ENCODE peak calls at places on chromosome 9, in six cellular contexts. H is GM23338; M is neuronal stem cell; P is upper lobe of right lung; Y is CD4-positive, alpha-beta T cell; Z is Peyer's patch. T is an unnamed sample.
A peak's percentile ranks its signal among the peaks of the same experiment; 100 is the strongest.

GRCh38 chr9:93682155-93682968 is 106.0 kb downstream of the PHF2 start:
- DNase-seq in Y (peak; percentile 42), P (peak; percentile 79), Z (peak; percentile 80), H (peak; percentile 92), M (peak; percentile 58), T (peak; percentile 58)

GRCh38 chr9:72985746-72986145 is 32.9 kb upstream of the ALDH1A1 start:
- DNase-seq in Z (no peak), Y (no peak), P (no peak), H (no peak), M (no peak), T (no peak)

GRCh38 chr9:96567203-96567700 is 52.4 kb downstream of the CDC14B start:
- DNase-seq in Z (no peak), M (no peak), Y (no peak), P (no peak), H (no peak), T (no peak)

GRCh38 chr9:131997779-131998178 is 81.9 kb downstream of the MED27 start:
- DNase-seq in M (no peak), P (no peak), Y (no peak), H (no peak), Z (no peak), T (no peak)

GRCh38 chr9:71743217-71743705 is 25.1 kb downstream of the CEMIP2 start:
- DNase-seq in Y (no peak), M (no peak), H (no peak), Z (no peak), P (no peak), T (peak; percentile 43)

GRCh38 chr9:121082075-121082474 is 7.3 kb downstream of the CNTRL start:
- DNase-seq in P (no peak), H (no peak), M (no peak), Z (no peak), Y (no peak), T (no peak)

GRCh38 chr9:110752766-110753165 is 84.2 kb downstream of the MUSK start:
- DNase-seq in M (no peak), Z (no peak), Y (no peak), H (no peak), P (no peak), T (peak; percentile 65)

GRCh38 chr9:117464941-117465616 is 50.2 kb upstream of the ASTN2 start:
- DNase-seq in H (no peak), Y (no peak), M (no peak), Z (no peak), P (no peak), T (no peak)

GRCh38 chr9:124735121-124735520 is 36.0 kb downstream of the NR6A1 start:
- DNase-seq in H (peak; percentile 47), Z (no peak), P (no peak), M (no peak), Y (no peak), T (peak; percentile 77)

GRCh38 chr9:40926404-40927259 is 201.8 kb downstream of the FOXD4L6 start:
- DNase-seq in P (no peak), H (no peak), Y (no peak), M (no peak), Z (no peak), T (no peak)

GRCh38 chr9:20396509-20396908 is 225.8 kb downstream of the MLLT3 start:
- DNase-seq in M (no peak), H (no peak), P (no peak), Y (no peak), Z (no peak), T (no peak)

GRCh38 chr9:16266648-16267276 is 603.7 kb downstream of the BNC2 start:
- DNase-seq in Z (no peak), Y (no peak), P (no peak), M (no peak), H (peak; percentile 76), T (no peak)

GRCh38 chr9:16268037-16269010 is 602.1 kb downstream of the BNC2 start:
- DNase-seq in Z (no peak), Y (no peak), H (no peak), P (no peak), M (no peak), T (no peak)

GRCh38 chr9:7536310-7536939 is 263.2 kb downstream of the DMAC1 start:
- DNase-seq in M (peak; percentile 41), H (peak; percentile 87), P (no peak), Y (no peak), Z (peak; percentile 60), T (no peak)

GRCh38 chr9:83197611-83198010 is 134.7 kb upstream of the RASEF start:
- DNase-seq in Z (no peak), Y (no peak), P (no peak), H (no peak), M (no peak), T (no peak)

GRCh38 chr9:4984571-4985375 is at the start of gene JAK2:
- DNase-seq in P (peak; percentile 96), H (peak; percentile 90), Z (peak; percentile 95), Y (peak; percentile 64), M (peak; percentile 81), T (peak; percentile 90)

GRCh38 chr9:79012561-79012960 is 559.2 kb upstream of the TLE4 start:
- DNase-seq in M (no peak), Y (no peak), H (peak; percentile 14), P (no peak), Z (no peak), T (no peak)

GRCh38 chr9:117703538-117703937 is 665 bp upstream of the TLR4 start:
- DNase-seq in H (no peak), M (no peak), Z (no peak), P (no peak), Y (no peak), T (peak; percentile 74)

GRCh38 chr9:25377039-25377438 is 301.2 kb downstream of the TUSC1 start:
- DNase-seq in P (no peak), Z (no peak), M (no peak), H (no peak), Y (no peak), T (no peak)

GRCh38 chr9:127561491-127562270 is 50.4 kb upstream of the STXBP1 start:
- DNase-seq in P (peak; percentile 93), M (no peak), Z (peak; percentile 80), H (peak; percentile 41), Y (no peak), T (peak; percentile 99)

DNA sequence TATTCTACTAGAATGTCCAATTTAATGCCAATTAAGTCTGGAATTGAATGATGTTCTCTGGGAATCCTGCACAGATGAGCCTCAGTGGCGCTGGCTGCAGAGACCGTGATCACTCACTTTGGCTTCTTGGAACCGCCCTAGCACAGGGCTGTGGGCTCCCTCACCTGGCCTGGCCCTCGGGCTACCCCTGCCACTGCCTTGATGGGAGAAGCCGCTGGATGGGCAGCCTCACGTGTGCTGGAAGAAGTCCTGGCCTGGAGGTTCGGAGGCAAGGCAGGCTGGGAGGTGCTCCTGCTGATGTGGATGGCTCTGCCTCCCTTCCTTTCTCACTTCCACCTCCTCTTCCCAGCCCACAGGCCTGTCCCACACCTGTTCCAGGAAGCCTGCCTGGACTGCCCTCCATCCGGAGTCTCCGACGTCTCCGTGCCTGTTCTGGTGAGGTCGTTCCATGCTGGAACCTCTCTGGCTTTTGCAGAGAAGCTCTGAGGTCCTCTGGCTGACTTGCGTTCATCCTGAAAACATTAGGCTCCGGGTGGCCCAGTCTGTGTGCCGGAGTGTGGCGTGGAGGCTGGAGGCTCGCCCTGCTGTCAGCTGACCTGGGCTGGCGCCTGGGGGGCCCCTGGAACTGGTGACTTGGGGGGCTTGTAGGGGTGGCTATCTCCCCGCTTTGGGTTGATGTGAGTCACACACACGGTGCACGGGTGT is 147.2 kb downstream of the RXRA start:
- DNase-seq in P (no peak), Y (no peak), H (no peak), Z (no peak), M (no peak), T (no peak)
- H3K27ac ChIP-seq in P (no peak overlapping the region), Y (no peak overlapping the region), H (no peak overlapping the region), Z (peak overlapping the region; percentile 2), M (no peak overlapping the region), T (no peak overlapping the region)

DNA sequence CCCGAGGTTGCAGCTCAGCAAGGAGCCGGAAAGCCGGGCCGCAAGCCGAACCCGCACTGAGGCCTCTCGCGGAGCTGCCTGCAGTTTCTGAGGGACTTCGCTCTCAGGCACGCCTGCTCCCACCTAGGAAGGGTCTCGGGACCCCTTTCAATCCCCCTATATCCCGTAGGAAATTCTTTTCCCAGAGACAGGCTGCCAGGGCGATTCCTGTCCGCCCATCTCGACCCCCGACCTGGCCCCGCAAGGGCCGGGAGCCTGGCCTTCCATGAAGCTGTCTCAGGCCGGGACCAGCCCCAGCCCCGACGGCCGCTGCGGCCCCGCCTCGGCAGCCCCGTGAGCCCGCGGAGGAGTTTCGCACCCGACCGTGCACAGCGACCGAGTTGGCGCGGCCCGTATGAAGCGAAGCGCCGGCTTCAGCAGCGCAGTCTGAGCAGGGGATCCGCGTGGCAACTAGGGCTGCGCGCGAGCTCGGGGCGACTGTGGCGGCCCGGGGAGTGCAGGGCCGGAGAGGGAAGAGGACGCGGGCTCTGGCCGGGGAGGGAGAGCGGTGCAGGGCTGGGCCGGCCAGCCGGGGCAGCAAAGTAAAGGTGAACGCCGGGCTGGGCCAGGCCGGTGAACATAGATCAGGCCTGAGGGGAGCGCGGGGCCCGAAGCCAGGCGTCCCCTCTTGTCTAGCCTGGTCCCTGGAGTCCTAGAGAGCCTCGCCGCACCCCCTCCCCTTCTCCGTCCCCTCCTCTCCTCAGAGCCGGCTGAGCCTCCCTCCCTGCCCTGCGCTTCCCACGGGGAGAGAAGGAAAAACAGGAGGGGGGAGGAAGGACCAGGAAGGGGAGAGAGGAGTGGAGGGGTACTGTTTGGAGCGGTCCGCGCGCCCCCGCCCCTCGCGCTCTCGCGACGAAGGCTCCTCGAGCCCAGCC is 879 bp upstream of the PRDM12 start:
- DNase-seq in Y (no peak), H (peak; percentile 83), Z (no peak), P (no peak), M (no peak), T (no peak)
- H3K27me3 ChIP-seq in Y (peaks cover 88% of the 10 kb centered on the region), H (peaks cover 100% of the 10 kb centered on the region), Z (peaks cover 88% of the 10 kb centered on the region), P (peaks cover 100% of the 10 kb centered on the region), M (peaks cover 76% of the 10 kb centered on the region), T (peaks cover 91% of the 10 kb centered on the region)

DNA sequence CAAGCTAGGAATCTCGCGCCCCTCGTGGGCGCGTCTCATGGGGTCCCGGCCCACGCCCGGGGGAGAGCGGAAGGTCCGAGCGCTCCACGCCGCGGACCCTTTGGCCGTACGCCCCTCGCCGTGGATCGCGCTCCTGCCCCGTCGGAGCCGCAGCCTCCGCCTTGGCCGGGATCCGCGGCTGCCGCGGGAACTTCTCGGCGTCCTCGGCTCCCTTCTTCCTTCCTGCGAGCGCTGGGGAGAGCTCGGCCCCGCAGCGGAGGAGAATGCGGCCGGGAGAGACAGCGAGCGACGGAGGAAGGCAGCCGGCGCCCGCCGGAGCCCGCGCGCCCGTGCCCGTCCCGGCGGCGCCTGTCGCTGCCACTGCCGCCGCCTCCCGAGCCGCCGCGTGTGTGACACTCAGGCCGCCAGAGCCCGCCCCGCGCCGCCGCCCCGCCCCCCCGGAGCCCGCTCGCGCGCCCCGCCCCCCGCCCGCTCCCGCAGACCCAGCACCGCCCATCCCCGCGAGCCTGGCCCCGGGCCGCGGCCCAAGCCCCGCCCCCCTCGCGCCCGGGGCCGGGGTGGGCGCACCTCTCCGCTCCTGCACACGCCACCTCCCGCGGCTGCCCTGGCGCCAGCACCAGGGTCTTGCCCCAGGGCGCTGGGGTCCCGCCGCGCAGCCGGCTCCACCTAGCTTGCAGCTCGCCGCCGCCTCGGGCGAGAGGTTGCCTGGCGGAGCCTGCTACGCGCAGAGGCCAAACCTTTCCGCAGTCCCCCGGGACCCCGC is at the start of gene SHB:
- DNase-seq in P (peak; percentile 94), Z (peak; percentile 93), H (peak; percentile 79), Y (peak; percentile 82), M (peak; percentile 77), T (peak; percentile 71)
- H3K27ac ChIP-seq in P (peak within 1 kb of the TSS; percentile 93), Z (peak within 1 kb of the TSS; percentile 98), H (peak within 1 kb of the TSS; percentile 42), Y (no peak within 1 kb of the TSS), M (peak within 1 kb of the TSS; percentile 74), T (peak within 1 kb of the TSS; percentile 97)

GRCh38 chr9:136275655-136276429 is 28.1 kb downstream of the CCDC187 start:
- DNase-seq in Z (no peak), H (peak; percentile 46), P (no peak), M (no peak), Y (no peak), T (no peak)
- H3K27me3 ChIP-seq in Z (no peaks in the 10 kb centered on the region), H (no peaks in the 10 kb centered on the region), P (peaks cover 38% of the 10 kb centered on the region), M (no peaks in the 10 kb centered on the region), Y (no peaks in the 10 kb centered on the region), T (peaks cover 33% of the 10 kb centered on the region)